ENCODE peak calls at places on chromosomes 1 and 21, in five cellular contexts. J is NCI-H226; W is effector CD4-positive, alpha-beta T cell; X is NCI-H1417; R is HS-5. D is an unnamed sample.

GRCh38 chr1:3292868-3293562 is 161.4 kb upstream of the ARHGEF16 start:
- DNase-seq in W (no peak), X (no peak), J (no peak), R (no peak), D (no peak)

GRCh38 chr1:214491468-214492120 is 59.8 kb downstream of the PTPN14 start:
- DNase-seq in J (no peak), W (no peak), X (no peak), R (no peak), D (no peak)

GRCh38 chr21:25561668-25562641 is 45.3 kb downstream of the MRPL39 start:
- DNase-seq in R (no peak), W (peak; percentile 56), J (no peak), X (no peak), D (peak; percentile 46)

GRCh38 chr1:223031690-223032601 is 111.1 kb downstream of the TLR5 start:
- DNase-seq in W (no peak), R (no peak), X (no peak), J (no peak), D (no peak)

GRCh38 chr1:109272021-109272799 is 10.7 kb downstream of the PSRC1 start:
- DNase-seq in X (no peak), R (no peak), J (no peak), W (no peak), D (no peak)

GRCh38 chr1:88701275-88701674 is 17.2 kb downstream of the PKN2 start:
- DNase-seq in X (no peak), J (no peak), W (no peak), R (no peak), D (no peak)

GRCh38 chr1:36092798-36093185 is 4.1 kb downstream of the ADPRS start:
- DNase-seq in W (no peak), R (no peak), X (no peak), J (no peak), D (no peak)

GRCh38 chr1:26094677-26095383 is 16.8 kb upstream of the PDIK1L start:
- DNase-seq in W (no peak), J (peak; percentile 73), R (no peak), X (peak; percentile 53), D (no peak)

GRCh38 chr1:239225396-239225795 is 161.0 kb upstream of the CHRM3 start:
- DNase-seq in R (no peak), X (no peak), W (no peak), J (no peak), D (no peak)

GRCh38 chr1:83641206-83641658 is 357.7 kb downstream of the TTLL7 start:
- DNase-seq in W (no peak), R (no peak), J (no peak), X (no peak), D (no peak)

GRCh38 chr1:216765346-216766300 is 42.4 kb upstream of the ESRRG start:
- DNase-seq in J (no peak), X (no peak), R (no peak), W (no peak), D (no peak)

GRCh38 chr1:75079535-75080290 is 54.5 kb upstream of the LHX8 start:
- DNase-seq in J (no peak), W (no peak), X (peak; percentile 65), R (peak; percentile 6), D (no peak)

GRCh38 chr1:94029135-94029993 is 91.6 kb downstream of the ABCA4 start:
- DNase-seq in W (no peak), X (no peak), R (no peak), J (no peak), D (no peak)

GRCh38 chr21:10521091-10521598 is at the start of gene TPTE:
- DNase-seq in R (no peak), W (no peak), J (no peak), X (no peak), D (no peak)

GRCh38 chr1:28887418-28887834 is 26.9 kb upstream of the EPB41 start:
- DNase-seq in R (no peak), J (no peak), X (no peak), W (peak; percentile 64), D (peak; percentile 43)

GRCh38 chr1:200883118-200883517 is 10.3 kb downstream of the GPR25 start:
- DNase-seq in R (no peak), X (no peak), J (no peak), W (no peak), D (no peak)

GRCh38 chr1:168135982-168136708 is 585 bp downstream of the GPR161 start:
- DNase-seq in R (no peak), W (no peak), J (no peak), X (peak; percentile 50), D (peak; percentile 9)

GRCh38 chr1:226634611-226635246 is 86.2 kb downstream of the STUM start:
- DNase-seq in R (no peak), W (peak; percentile 1), X (no peak), J (no peak), D (no peak)

GRCh38 chr1:156654700-156655099 is 12.8 kb downstream of the BCAN start:
- DNase-seq in R (no peak), J (peak; percentile 51), W (no peak), X (no peak), D (no peak)

GRCh38 chr1:219783605-219784004 is 144.8 kb downstream of the SLC30A10 start:
- DNase-seq in J (no peak), X (no peak), W (no peak), R (no peak), D (no peak)